ENCODE peak calls at places on chromosomes 12 and 14, in seven cellular contexts. A is mesothelial cell of epicardium, F is fibroblast of mammary gland, K is NCI-H1417, Q is hepatic stellate cell, I is MCF 10A, T is omental fat pad. U is an unnamed sample.

GRCh38 chr12:123076604-123077297 is 74.1 kb downstream of the PITPNM2 start:
- DNase-seq in A (no peak), F (no peak), K (no peak), Q (no peak), I (no peak), T (no peak), U (peak)

GRCh38 chr12:22083167-22083566 is 37.1 kb downstream of the CMAS start:
- DNase-seq in A (no peak), F (peak), K (peak), Q (no peak), I (peak), T (no peak), U (no peak)

GRCh38 chr14:64217318-64217717 is 76.9 kb downstream of the ESR2 start:
- DNase-seq in A (no peak), F (no peak), K (no peak), Q (no peak), I (no peak), T (no peak), U (no peak)

GRCh38 chr12:107903377-107904061 is 129.0 kb downstream of the ASCL4 start:
- DNase-seq in A (peak), F (no peak), K (peak), Q (no peak), I (no peak), T (no peak), U (peak)

GRCh38 chr14:46432516-46432915 is 219.1 kb downstream of the RPL10L start:
- DNase-seq in A (no peak), F (no peak), K (no peak), Q (no peak), I (no peak), T (no peak), U (no peak)

GRCh38 chr12:17278946-17279345 is 673.0 kb upstream of the LMO3 start:
- DNase-seq in A (no peak), F (no peak), K (peak), Q (no peak), I (peak), T (no peak), U (no peak)

GRCh38 chr12:131428086-131428685 is 282.7 kb upstream of the SFSWAP start:
- DNase-seq in A (no peak), F (no peak), K (no peak), Q (no peak), I (no peak), T (no peak), U (no peak)

GRCh38 chr12:130879212-130879686 is 7.4 kb downstream of the RAN start:
- DNase-seq in A (no peak), F (no peak), K (no peak), Q (no peak), I (no peak), T (no peak), U (peak)

GRCh38 chr12:113762155-113762848 is 203.8 kb downstream of the RBM19 start:
- DNase-seq in A (no peak), F (no peak), K (peak), Q (no peak), I (no peak), T (no peak), U (no peak)

GRCh38 chr14:105627701-105628100 is 101.3 kb downstream of the TMEM121 start:
- DNase-seq in A (no peak), F (no peak), K (no peak), Q (no peak), I (no peak), T (no peak), U (no peak)

GRCh38 chr12:58487280-58488141 is 432.8 kb downstream of the LRIG3 start:
- DNase-seq in A (no peak), F (peak), K (peak), Q (peak), I (peak), T (no peak), U (no peak)

GRCh38 chr12:53365245-53365904 is 14.6 kb upstream of the SP1 start:
- DNase-seq in A (no peak), F (peak), K (no peak), Q (no peak), I (peak), T (no peak), U (no peak)

GRCh38 chr12:124551268-124552144 is 15.9 kb downstream of the NCOR2 start:
- DNase-seq in A (no peak), F (no peak), K (peak), Q (no peak), I (no peak), T (no peak), U (no peak)

GRCh38 chr12:40149673-40150260 is 43.9 kb upstream of the SLC2A13 start:
- DNase-seq in A (no peak), F (peak), K (no peak), Q (no peak), I (peak), T (no peak), U (no peak)

GRCh38 chr12:96099986-96100385 is 64.6 kb upstream of the LTA4H start:
- DNase-seq in A (no peak), F (no peak), K (no peak), Q (no peak), I (no peak), T (no peak), U (no peak)

GRCh38 chr12:47614521-47614920 is 91.3 kb downstream of the RPAP3 start:
- DNase-seq in A (no peak), F (no peak), K (no peak), Q (no peak), I (no peak), T (no peak), U (no peak)

GRCh38 chr14:50501642-50502041 is 30.7 kb downstream of the MAP4K5 start:
- DNase-seq in A (no peak), F (peak), K (no peak), Q (peak), I (peak), T (no peak), U (no peak)

GRCh38 chr12:54421175-54421872 is 2.3 kb upstream of the ITGA5 start:
- DNase-seq in A (no peak), F (peak), K (no peak), Q (no peak), I (peak), T (no peak), U (no peak)

GRCh38 chr12:82852529-82852928 is 165.8 kb downstream of the TMTC2 start:
- DNase-seq in A (no peak), F (no peak), K (no peak), Q (no peak), I (no peak), T (no peak), U (no peak)

GRCh38 chr12:113819495-113819894 is 146.6 kb downstream of the RBM19 start:
- DNase-seq in A (no peak), F (no peak), K (no peak), Q (no peak), I (no peak), T (no peak), U (no peak)

GRCh38 chr12:93847517-93848452 is 170.6 kb downstream of the CRADD start:
- DNase-seq in A (no peak), F (peak), K (no peak), Q (no peak), I (no peak), T (no peak), U (no peak)

GRCh38 chr12:62873116-62873825 is 61.7 kb downstream of the PPM1H start:
- DNase-seq in A (no peak), F (no peak), K (no peak), Q (no peak), I (no peak), T (no peak), U (no peak)

GRCh38 chr14:77307099-77307496 is 13.6 kb downstream of the POMT2 start:
- DNase-seq in A (no peak), F (no peak), K (no peak), Q (no peak), I (no peak), T (no peak), U (peak)

GRCh38 chr14:65396082-65396910 is 16.2 kb upstream of the FUT8 start:
- DNase-seq in A (no peak), F (no peak), K (no peak), Q (no peak), I (no peak), T (no peak), U (no peak)

GRCh38 chr12:132367401-132367851 is 38.0 kb upstream of the GALNT9 start:
- DNase-seq in A (no peak), F (no peak), K (no peak), Q (no peak), I (peak), T (peak), U (no peak)

GRCh38 chr12:100632445-100632892 is 59.0 kb downstream of the GAS2L3 start:
- DNase-seq in A (no peak), F (no peak), K (no peak), Q (no peak), I (no peak), T (no peak), U (no peak)

GRCh38 chr12:6943387-6943718 is 263 bp upstream of the RNU7-1 start:
- DNase-seq in A (no peak), F (peak), K (peak), Q (peak), I (peak), T (no peak), U (peak)

GRCh38 chr14:72839351-72839750 is 54.5 kb downstream of the DPF3 start:
- DNase-seq in A (no peak), F (no peak), K (no peak), Q (no peak), I (no peak), T (no peak), U (no peak)

GRCh38 chr12:111636209-111636928 is 37.3 kb upstream of the ATXN2 start:
- DNase-seq in A (peak), F (peak), K (no peak), Q (peak), I (no peak), T (no peak), U (no peak)

GRCh38 chr14:22071001-22071400 is 397.4 kb upstream of the OR4E1 start:
- DNase-seq in A (no peak), F (no peak), K (no peak), Q (no peak), I (no peak), T (no peak), U (peak)

GRCh38 chr12:131437706-131438210 is 273.1 kb upstream of the SFSWAP start:
- DNase-seq in A (no peak), F (no peak), K (no peak), Q (no peak), I (no peak), T (no peak), U (no peak)

GRCh38 chr14:95703805-95704204 is 10.1 kb downstream of the TCL1A start:
- DNase-seq in A (no peak), F (no peak), K (no peak), Q (no peak), I (no peak), T (no peak), U (no peak)

GRCh38 chr14:73524493-73524892 is 12.4 kb upstream of the ACOT1 start:
- DNase-seq in A (no peak), F (no peak), K (no peak), Q (no peak), I (peak), T (no peak), U (no peak)

GRCh38 chr14:97719931-97720330 is 922.7 kb downstream of the VRK1 start:
- DNase-seq in A (no peak), F (no peak), K (no peak), Q (no peak), I (no peak), T (no peak), U (no peak)

GRCh38 chr14:34766060-34766459 is 51.7 kb upstream of the CFL2 start:
- DNase-seq in A (no peak), F (no peak), K (no peak), Q (no peak), I (no peak), T (no peak), U (no peak)

GRCh38 chr12:91074068-91074819 is 16.4 kb upstream of the KERA start:
- DNase-seq in A (no peak), F (no peak), K (no peak), Q (no peak), I (no peak), T (no peak), U (no peak)

GRCh38 chr14:96162741-96163140 is 41.9 kb upstream of the BDKRB2 start:
- DNase-seq in A (no peak), F (peak), K (no peak), Q (no peak), I (no peak), T (no peak), U (no peak)

GRCh38 chr12:43009866-43010265 is 420.3 kb upstream of the PRICKLE1 start:
- DNase-seq in A (no peak), F (no peak), K (no peak), Q (no peak), I (no peak), T (no peak), U (no peak)

GRCh38 chr12:64810831-64811230 is 13.6 kb upstream of the TBC1D30 start:
- DNase-seq in A (no peak), F (peak), K (no peak), Q (no peak), I (peak), T (no peak), U (no peak)